ENCODE peak calls at places on chromosomes 4 and X, in nine cellular contexts. D is activated T-helper 9 cell treated with anti-CD3 and anti-CD28 coated beads, Interleukin-2, amount 50 U/mL, for 16 hours; A is T-helper 17 cell; R is ELF-1; V is NCI-H345; C is pons; U is stromal cell of bone marrow; T is nucleus accumbens; B is DMS153. Z is an unnamed sample.

GRCh38 chr4:544386-545105 is 31.5 kb downstream of the TMEM271 start:
- DNase-seq in D (no peak), A (no peak), R (no peak), V (no peak), C (no peak), U (no peak), T (no peak), B (no peak), Z (no peak)

GRCh38 chr4:1532549-1533395 is 126.5 kb upstream of the NKX1-1 start:
- DNase-seq in D (no peak), A (no peak), R (no peak), V (no peak), C (no peak), U (no peak), T (no peak), B (no peak), Z (no peak)

GRCh38 chr4:14653338-14653737 is 348.9 kb upstream of the CPEB2 start:
- DNase-seq in D (no peak), A (no peak), R (no peak), V (no peak), C (no peak), U (no peak), T (no peak), B (no peak), Z (no peak)

GRCh38 chrX:112678831-112679230 is 907 bp downstream of the LHFPL1 start:
- DNase-seq in D (no peak), A (no peak), R (no peak), V (no peak), C (no peak), U (no peak), T (no peak), B (no peak), Z (no peak)

GRCh38 chr4:124711469-124712416 is 789 bp downstream of the ANKRD50 start:
- DNase-seq in D (no peak), A (peak; percentile 16), R (peak; percentile 72), V (peak; percentile 63), C (peak; percentile 84), U (peak; percentile 63), T (peak; percentile 65), B (peak; percentile 47), Z (peak; percentile 79)

GRCh38 chrX:5876984-5877655 is 351.5 kb downstream of the NLGN4X start:
- DNase-seq in D (no peak), A (no peak), R (peak; percentile 42), V (no peak), C (peak; percentile 24), U (peak; percentile 1), T (peak; percentile 0), B (no peak), Z (peak; percentile 4)

GRCh38 chr4:171817026-171817425 is 3.8 kb downstream of the GALNTL6 start:
- DNase-seq in D (no peak), A (no peak), R (no peak), V (no peak), C (no peak), U (no peak), T (no peak), B (no peak), Z (no peak)

GRCh38 chr4:176635372-176636261 is 157.1 kb downstream of the VEGFC start:
- DNase-seq in D (no peak), A (no peak), R (no peak), V (no peak), C (no peak), U (peak; percentile 59), T (no peak), B (no peak), Z (peak; percentile 98)

GRCh38 chrX:155028192-155028591 is 1.5 kb downstream of the FUNDC2 start:
- DNase-seq in D (no peak), A (no peak), R (no peak), V (no peak), C (no peak), U (no peak), T (no peak), B (no peak), Z (no peak)

GRCh38 chrX:82648062-82648461 is 860.0 kb upstream of the POU3F4 start:
- DNase-seq in D (no peak), A (no peak), R (no peak), V (no peak), C (no peak), U (no peak), T (no peak), B (no peak), Z (no peak)

GRCh38 chrX:83508006-83508405 is at the start of gene POU3F4:
- DNase-seq in D (no peak), A (no peak), R (peak; percentile 19), V (no peak), C (peak; percentile 50), U (no peak), T (peak; percentile 70), B (no peak), Z (no peak)

GRCh38 chr4:155762351-155762750 is 3.5 kb downstream of the GUCY1B1 start:
- DNase-seq in D (no peak), A (no peak), R (no peak), V (no peak), C (no peak), U (no peak), T (no peak), B (no peak), Z (no peak)

GRCh38 chrX:6701085-6701484 is 166.2 kb upstream of the VCX3A start:
- DNase-seq in D (no peak), A (no peak), R (peak; percentile 71), V (no peak), C (no peak), U (no peak), T (no peak), B (no peak), Z (no peak)

GRCh38 chr4:120731561-120731960 is 191.0 kb downstream of the PRDM5 start:
- DNase-seq in D (no peak), A (no peak), R (no peak), V (no peak), C (no peak), U (no peak), T (no peak), B (no peak), Z (peak; percentile 5)

GRCh38 chr4:26290276-26290675 is 30.5 kb upstream of the RBPJ start:
- DNase-seq in D (no peak), A (no peak), R (no peak), V (no peak), C (no peak), U (no peak), T (no peak), B (no peak), Z (no peak)

GRCh38 chrX:13411496-13412207 is 91.8 kb upstream of the ATXN3L start:
- DNase-seq in D (no peak), A (no peak), R (no peak), V (no peak), C (no peak), U (no peak), T (no peak), B (no peak), Z (no peak)

GRCh38 chrX:10254746-10255145 is 98.0 kb downstream of the CLCN4 start:
- DNase-seq in D (no peak), A (no peak), R (no peak), V (no peak), C (no peak), U (no peak), T (no peak), B (no peak), Z (no peak)

GRCh38 chr4:47913858-47914218 is 545 bp downstream of the NFXL1 start:
- DNase-seq in D (peak; percentile 21), A (peak; percentile 18), R (no peak), V (peak; percentile 26), C (no peak), U (no peak), T (peak; percentile 22), B (no peak), Z (no peak)

GRCh38 chr4:108119199-108119800 is 49.4 kb downstream of the LEF1 start:
- DNase-seq in D (no peak), A (no peak), R (no peak), V (no peak), C (no peak), U (no peak), T (no peak), B (no peak), Z (no peak)

Z was measured in fibroblast of mammary gland.